ENCODE peak calls at places on chromosomes 1 and 21, in four cellular contexts. One of them, this sample, is unnamed.

GRCh38 chr1:217272385-217272784 is 358.5 kb downstream of the GPATCH2 start:
- DNase-seq in astrocyte of the cerebellum: peak
- DNase-seq in activated CD8-positive, alpha-beta memory T cell treated with anti-CD3 and anti-CD28 coated beads, Interleukin-2, amount 10 ng/mL, durations not matched to agents 7 days and 5 days: no peak
- DNase-seq in AML-193: no peak
- DNase-seq in this sample: no peak

GRCh38 chr1:111990878-111991760 is 1.7 kb upstream of the KCND3 start:
- DNase-seq in astrocyte of the cerebellum: no peak
- DNase-seq in activated CD8-positive, alpha-beta memory T cell treated with anti-CD3 and anti-CD28 coated beads, Interleukin-2, amount 10 ng/mL, durations not matched to agents 7 days and 5 days: no peak
- DNase-seq in AML-193: no peak
- DNase-seq in this sample: peak

GRCh38 chr1:197632651-197633050 is 142.6 kb downstream of the DENND1B start:
- DNase-seq in astrocyte of the cerebellum: no peak
- DNase-seq in activated CD8-positive, alpha-beta memory T cell treated with anti-CD3 and anti-CD28 coated beads, Interleukin-2, amount 10 ng/mL, durations not matched to agents 7 days and 5 days: no peak
- DNase-seq in AML-193: no peak
- DNase-seq in this sample: no peak

GRCh38 chr1:94039871-94040569 is 80.9 kb downstream of the ABCA4 start:
- DNase-seq in astrocyte of the cerebellum: no peak
- DNase-seq in activated CD8-positive, alpha-beta memory T cell treated with anti-CD3 and anti-CD28 coated beads, Interleukin-2, amount 10 ng/mL, durations not matched to agents 7 days and 5 days: no peak
- DNase-seq in AML-193: no peak
- DNase-seq in this sample: no peak

GRCh38 chr1:54278941-54279422 is 79.0 kb downstream of the MRPL37 start:
- DNase-seq in astrocyte of the cerebellum: peak
- DNase-seq in activated CD8-positive, alpha-beta memory T cell treated with anti-CD3 and anti-CD28 coated beads, Interleukin-2, amount 10 ng/mL, durations not matched to agents 7 days and 5 days: no peak
- DNase-seq in AML-193: no peak
- DNase-seq in this sample: no peak

GRCh38 chr1:90414201-90414600 is 302.9 kb downstream of the BARHL2 start:
- DNase-seq in astrocyte of the cerebellum: no peak
- DNase-seq in activated CD8-positive, alpha-beta memory T cell treated with anti-CD3 and anti-CD28 coated beads, Interleukin-2, amount 10 ng/mL, durations not matched to agents 7 days and 5 days: no peak
- DNase-seq in AML-193: no peak
- DNase-seq in this sample: no peak

GRCh38 chr1:29519733-29520132 is 283.4 kb downstream of the PTPRU start:
- DNase-seq in astrocyte of the cerebellum: peak
- DNase-seq in activated CD8-positive, alpha-beta memory T cell treated with anti-CD3 and anti-CD28 coated beads, Interleukin-2, amount 10 ng/mL, durations not matched to agents 7 days and 5 days: no peak
- DNase-seq in AML-193: no peak
- DNase-seq in this sample: no peak

GRCh38 chr1:50645147-50645546 is 221.9 kb upstream of the DMRTA2 start:
- DNase-seq in astrocyte of the cerebellum: no peak
- DNase-seq in activated CD8-positive, alpha-beta memory T cell treated with anti-CD3 and anti-CD28 coated beads, Interleukin-2, amount 10 ng/mL, durations not matched to agents 7 days and 5 days: no peak
- DNase-seq in AML-193: no peak
- DNase-seq in this sample: no peak

GRCh38 chr1:30100186-30100862 is 623.1 kb downstream of the MATN1 start:
- DNase-seq in astrocyte of the cerebellum: no peak
- DNase-seq in activated CD8-positive, alpha-beta memory T cell treated with anti-CD3 and anti-CD28 coated beads, Interleukin-2, amount 10 ng/mL, durations not matched to agents 7 days and 5 days: no peak
- DNase-seq in AML-193: no peak
- DNase-seq in this sample: no peak

GRCh38 chr1:197776348-197777082 is 1.2 kb upstream of the DENND1B start:
- DNase-seq in astrocyte of the cerebellum: peak
- DNase-seq in activated CD8-positive, alpha-beta memory T cell treated with anti-CD3 and anti-CD28 coated beads, Interleukin-2, amount 10 ng/mL, durations not matched to agents 7 days and 5 days: peak
- DNase-seq in AML-193: peak
- DNase-seq in this sample: no peak

GRCh38 chr1:24929091-24929875 is 793 bp downstream of the RUNX3 start:
- DNase-seq in astrocyte of the cerebellum: no peak
- DNase-seq in activated CD8-positive, alpha-beta memory T cell treated with anti-CD3 and anti-CD28 coated beads, Interleukin-2, amount 10 ng/mL, durations not matched to agents 7 days and 5 days: peak
- DNase-seq in AML-193: peak
- DNase-seq in this sample: peak

GRCh38 chr1:200488375-200489165 is 78.7 kb upstream of the ZNF281 start:
- DNase-seq in astrocyte of the cerebellum: peak
- DNase-seq in activated CD8-positive, alpha-beta memory T cell treated with anti-CD3 and anti-CD28 coated beads, Interleukin-2, amount 10 ng/mL, durations not matched to agents 7 days and 5 days: peak
- DNase-seq in AML-193: peak
- DNase-seq in this sample: peak

GRCh38 chr1:9615316-9616063 is 26.8 kb downstream of the TMEM201 start:
- DNase-seq in astrocyte of the cerebellum: no peak
- DNase-seq in activated CD8-positive, alpha-beta memory T cell treated with anti-CD3 and anti-CD28 coated beads, Interleukin-2, amount 10 ng/mL, durations not matched to agents 7 days and 5 days: peak
- DNase-seq in AML-193: peak
- DNase-seq in this sample: no peak

GRCh38 chr1:54176621-54177327 is 23.1 kb downstream of the CYB5RL start:
- DNase-seq in astrocyte of the cerebellum: no peak
- DNase-seq in activated CD8-positive, alpha-beta memory T cell treated with anti-CD3 and anti-CD28 coated beads, Interleukin-2, amount 10 ng/mL, durations not matched to agents 7 days and 5 days: no peak
- DNase-seq in AML-193: no peak
- DNase-seq in this sample: no peak

GRCh38 chr1:112711041-112711440 is 4.1 kb downstream of the PPM1J start:
- DNase-seq in astrocyte of the cerebellum: no peak
- DNase-seq in activated CD8-positive, alpha-beta memory T cell treated with anti-CD3 and anti-CD28 coated beads, Interleukin-2, amount 10 ng/mL, durations not matched to agents 7 days and 5 days: no peak
- DNase-seq in AML-193: no peak
- DNase-seq in this sample: no peak

GRCh38 chr1:174999926-175000696 is at the start of gene CACYBP:
- DNase-seq in astrocyte of the cerebellum: no peak
- DNase-seq in activated CD8-positive, alpha-beta memory T cell treated with anti-CD3 and anti-CD28 coated beads, Interleukin-2, amount 10 ng/mL, durations not matched to agents 7 days and 5 days: peak
- DNase-seq in AML-193: peak
- DNase-seq in this sample: no peak

GRCh38 chr1:8364528-8365442 is 46.9 kb downstream of the SLC45A1 start:
- DNase-seq in astrocyte of the cerebellum: no peak
- DNase-seq in activated CD8-positive, alpha-beta memory T cell treated with anti-CD3 and anti-CD28 coated beads, Interleukin-2, amount 10 ng/mL, durations not matched to agents 7 days and 5 days: no peak
- DNase-seq in AML-193: no peak
- DNase-seq in this sample: no peak

GRCh38 chr1:208201241-208201640 is 42.9 kb downstream of the PLXNA2 start:
- DNase-seq in astrocyte of the cerebellum: peak
- DNase-seq in activated CD8-positive, alpha-beta memory T cell treated with anti-CD3 and anti-CD28 coated beads, Interleukin-2, amount 10 ng/mL, durations not matched to agents 7 days and 5 days: no peak
- DNase-seq in AML-193: no peak
- DNase-seq in this sample: no peak

GRCh38 chr1:203915811-203916210 is 54.4 kb downstream of the SNRPE start:
- DNase-seq in astrocyte of the cerebellum: no peak
- DNase-seq in activated CD8-positive, alpha-beta memory T cell treated with anti-CD3 and anti-CD28 coated beads, Interleukin-2, amount 10 ng/mL, durations not matched to agents 7 days and 5 days: no peak
- DNase-seq in AML-193: no peak
- DNase-seq in this sample: no peak

GRCh38 chr1:43314233-43314632 is 13.5 kb downstream of the TIE1 start:
- DNase-seq in astrocyte of the cerebellum: no peak
- DNase-seq in activated CD8-positive, alpha-beta memory T cell treated with anti-CD3 and anti-CD28 coated beads, Interleukin-2, amount 10 ng/mL, durations not matched to agents 7 days and 5 days: no peak
- DNase-seq in AML-193: no peak
- DNase-seq in this sample: no peak

GRCh38 chr1:6962390-6962955 is 177.2 kb downstream of the CAMTA1 start:
- DNase-seq in astrocyte of the cerebellum: no peak
- DNase-seq in activated CD8-positive, alpha-beta memory T cell treated with anti-CD3 and anti-CD28 coated beads, Interleukin-2, amount 10 ng/mL, durations not matched to agents 7 days and 5 days: peak
- DNase-seq in AML-193: no peak
- DNase-seq in this sample: peak

GRCh38 chr21:41973861-41974751 is 20.3 kb upstream of the C2CD2 start:
- DNase-seq in astrocyte of the cerebellum: no peak
- DNase-seq in activated CD8-positive, alpha-beta memory T cell treated with anti-CD3 and anti-CD28 coated beads, Interleukin-2, amount 10 ng/mL, durations not matched to agents 7 days and 5 days: peak
- DNase-seq in AML-193: no peak
- DNase-seq in this sample: no peak

GRCh38 chr1:201217851-201218250 is 27.2 kb downstream of the IGFN1 start:
- DNase-seq in astrocyte of the cerebellum: no peak
- DNase-seq in activated CD8-positive, alpha-beta memory T cell treated with anti-CD3 and anti-CD28 coated beads, Interleukin-2, amount 10 ng/mL, durations not matched to agents 7 days and 5 days: no peak
- DNase-seq in AML-193: no peak
- DNase-seq in this sample: no peak